ENCODE peak calls at places on chromosomes 16 and 17, in five cellular contexts. H is fibroblast of pulmonary artery, N is A549, W is lower lobe of right lung, L is sigmoid colon. Y is an unnamed sample.
A peak's percentile ranks its signal among the peaks of the same experiment; 100 is the strongest.

GRCh38 chr16:55703003-55704001 is 47.5 kb downstream of the SLC6A2 start:
- DNase-seq in L (no peak), N (peak; percentile 70), W (no peak), H (peak; percentile 86), Y (peak; percentile 62)

GRCh38 chr16:11168386-11169065 is 87.5 kb downstream of the SOCS1 start:
- DNase-seq in H (no peak), W (no peak), L (no peak), N (no peak), Y (no peak)

GRCh38 chr17:46117117-46117516 is 76.1 kb downstream of the KANSL1 start:
- DNase-seq in W (no peak), H (no peak), L (no peak), N (no peak), Y (no peak)

GRCh38 chr16:75420987-75421819 is 12.1 kb downstream of the CFDP1 start:
- DNase-seq in W (peak; percentile 84), H (peak; percentile 76), L (peak; percentile 84), N (peak; percentile 45), Y (peak; percentile 55)

GRCh38 chr17:46191332-46192210 is 1.7 kb downstream of the KANSL1 start:
- DNase-seq in W (no peak), H (peak; percentile 41), L (no peak), N (peak; percentile 64), Y (peak; percentile 63)

GRCh38 chr17:41784207-41784744 is 2.2 kb downstream of the JUP start:
- DNase-seq in W (no peak), N (peak; percentile 92), L (no peak), H (peak; percentile 83), Y (peak; percentile 96)

GRCh38 chr17:76714822-76715461 is 4.2 kb upstream of the MXRA7 start:
- DNase-seq in H (peak; percentile 70), L (peak; percentile 80), W (peak; percentile 73), N (peak; percentile 57), Y (peak; percentile 67)

GRCh38 chr16:47777191-47777590 is 316.1 kb downstream of the PHKB start:
- DNase-seq in H (peak; percentile 72), N (no peak), W (no peak), L (no peak), Y (peak; percentile 47)

GRCh38 chr17:74148446-74148845 is 55.0 kb upstream of the RPL38 start:
- DNase-seq in H (no peak), W (no peak), N (no peak), L (no peak), Y (no peak)

GRCh38 chr17:4230142-4230541 is 33.6 kb downstream of the ANKFY1 start:
- DNase-seq in W (no peak), H (peak; percentile 99), N (peak; percentile 56), L (peak; percentile 91), Y (peak; percentile 90)

GRCh38 chr17:29041091-29041490 is 1.9 kb upstream of the PIPOX start:
- DNase-seq in N (no peak), W (no peak), L (no peak), H (no peak), Y (no peak)

GRCh38 chr17:55609737-55610201 is 98.5 kb upstream of the SMIM36 start:
- DNase-seq in W (no peak), N (no peak), H (peak; percentile 14), L (peak; percentile 81), Y (no peak)

GRCh38 chr17:41301204-41301790 is 1.4 kb downstream of the KRTAP29-1 start:
- DNase-seq in N (no peak), H (no peak), L (no peak), W (no peak), Y (peak; percentile 54)

GRCh38 chr17:64497565-64498035 is 746 bp upstream of the POLG2 start:
- DNase-seq in H (no peak), L (no peak), N (no peak), W (no peak), Y (no peak)

GRCh38 chr16:10466313-10466712 is 80.5 kb downstream of the ATF7IP2 start:
- DNase-seq in N (no peak), L (no peak), W (no peak), H (no peak), Y (no peak)

GRCh38 chr17:74190154-74190553 is 13.3 kb upstream of the RPL38 start:
- DNase-seq in W (no peak), L (no peak), H (peak; percentile 74), N (peak; percentile 73), Y (peak; percentile 53)

GRCh38 chr17:19755821-19756510 is 7.9 kb upstream of the ALDH3A1 start:
- DNase-seq in N (no peak), W (no peak), H (no peak), L (no peak), Y (no peak)

GRCh38 chr17:79843917-79844815 is 4.9 kb upstream of the CBX4 start:
- DNase-seq in W (peak; percentile 72), H (peak; percentile 70), L (peak; percentile 84), N (peak; percentile 75), Y (peak; percentile 47)

GRCh38 chr16:8676737-8677375 is 2.4 kb downstream of the ABAT start:
- DNase-seq in L (no peak), N (no peak), H (no peak), W (no peak), Y (no peak)

GRCh38 chr16:19599968-19600716 is 44.6 kb downstream of the VPS35L start:
- DNase-seq in H (no peak), W (no peak), N (no peak), L (no peak), Y (no peak)

GRCh38 chr17:65228287-65228686 is 91.1 kb downstream of the RGS9 start:
- DNase-seq in N (no peak), W (no peak), L (no peak), H (no peak), Y (no peak)

GRCh38 chr17:65514541-65514940 is 46.9 kb downstream of the AXIN2 start:
- DNase-seq in H (peak; percentile 11), W (no peak), N (no peak), L (peak; percentile 73), Y (peak; percentile 63)

GRCh38 chr16:77841275-77841640 is 52.9 kb downstream of the VAT1L start:
- DNase-seq in W (no peak), H (no peak), L (no peak), N (no peak), Y (no peak)

DNA sequence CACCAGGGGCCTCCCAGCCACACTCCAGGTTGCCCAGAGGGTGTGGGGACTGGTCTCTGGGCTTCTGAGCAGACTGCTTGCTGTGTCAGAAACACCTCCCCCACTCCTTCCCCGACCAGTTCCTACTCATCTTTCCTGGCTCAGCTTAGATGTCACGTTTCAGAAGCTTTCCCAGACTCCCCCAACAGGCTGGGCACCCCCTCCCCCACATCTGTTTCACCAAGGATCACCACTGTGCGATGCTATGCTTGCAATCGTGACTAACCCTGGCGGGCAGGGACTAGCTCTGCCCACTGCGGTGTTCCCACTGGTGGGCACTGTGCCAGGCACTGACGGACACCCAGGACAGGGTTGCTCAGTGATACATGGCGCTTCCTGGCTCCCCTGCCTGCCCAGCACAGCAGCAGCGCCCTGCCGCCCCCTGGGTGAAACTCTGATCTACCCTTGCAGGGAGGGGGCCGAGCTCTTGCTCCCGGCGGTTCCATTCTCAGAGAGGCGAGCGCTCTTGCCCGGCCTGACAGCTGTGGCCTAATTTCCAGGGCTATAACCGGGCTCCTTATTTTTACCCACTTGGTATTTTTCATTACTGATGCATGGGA is 29.4 kb upstream of the MTSS2 start:
- DNase-seq in N (peak; percentile 87), W (peak; percentile 75), H (peak; percentile 95), L (peak; percentile 98), Y (peak; percentile 99)
- TF ChIP-seq CTCF in N (no peak), W (no peak), H (peak; percentile 7), L (no peak), Y (no peak)

GRCh38 chr17:17120294-17120693 is 78.0 kb downstream of the MPRIP start:
- DNase-seq in N (no peak), H (no peak), L (no peak), W (no peak), Y (no peak)

GRCh38 chr17:17119533-17119932 is 77.3 kb downstream of the MPRIP start:
- DNase-seq in L (no peak), N (peak; percentile 34), H (peak; percentile 37), W (peak; percentile 49), Y (no peak)

GRCh38 chr17:17120716-17121115 is 78.5 kb downstream of the MPRIP start:
- DNase-seq in N (no peak), H (peak; percentile 25), L (no peak), W (no peak), Y (no peak)

GRCh38 chr17:17122781-17123483 is 80.7 kb downstream of the MPRIP start:
- DNase-seq in L (no peak), N (no peak), H (no peak), W (no peak), Y (no peak)

GRCh38 chr17:17121162-17121561 is 78.9 kb downstream of the MPRIP start:
- DNase-seq in L (no peak), H (no peak), N (peak; percentile 42), W (no peak), Y (no peak)
- TF ChIP-seq CTCF in L (no peak), H (no peak), N (no peak), W (no peak), Y (no peak)

DNA sequence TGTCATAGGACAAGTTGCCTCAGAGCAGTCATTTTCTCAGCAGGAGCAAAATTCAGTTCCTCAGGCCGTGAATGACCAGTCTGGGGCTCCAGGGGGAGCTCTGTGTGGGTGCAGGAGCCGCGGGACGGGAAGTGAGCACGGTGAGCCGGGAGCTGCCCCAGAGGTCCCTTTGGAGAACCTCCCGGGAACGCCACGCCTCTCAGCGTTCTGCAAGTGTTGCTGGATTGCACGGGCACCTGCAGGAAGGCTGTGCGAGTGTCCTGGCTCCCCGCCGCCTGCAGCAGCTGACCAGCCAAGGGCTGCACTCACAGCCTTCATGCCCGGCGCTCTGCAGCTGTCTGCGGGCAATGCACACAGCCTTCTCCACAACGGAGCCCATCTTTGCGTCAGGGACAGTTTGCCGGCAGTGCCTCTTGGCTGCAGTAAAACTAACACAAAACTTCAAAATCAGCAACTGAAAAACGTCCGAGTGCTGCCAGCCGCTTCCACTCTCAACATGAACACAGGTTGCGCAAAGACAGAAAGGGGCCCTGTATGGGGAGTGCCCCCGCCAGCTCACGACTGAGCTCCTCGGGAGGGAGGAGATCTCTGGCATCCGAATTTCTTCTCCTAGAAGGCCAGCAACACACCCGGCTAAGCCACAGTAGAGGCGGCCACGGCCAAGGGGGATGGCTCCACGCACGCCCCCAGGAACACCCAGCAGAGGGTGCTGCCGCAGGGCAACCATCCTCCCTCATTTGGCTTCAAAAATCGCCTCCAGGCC is 16.0 kb downstream of the NDUFAF8 start:
- DNase-seq in H (peak; percentile 79), N (peak; percentile 77), W (peak; percentile 95), L (peak; percentile 95), Y (peak; percentile 35)
- TF ChIP-seq CTCF in H (peak; percentile 69), N (peak; percentile 49), W (peak; percentile 65), L (peak; percentile 57), Y (peak; percentile 9)

GRCh38 chr16:85607796-85608514 is 5.2 kb upstream of the GSE1 start:
- DNase-seq in H (no peak), N (no peak), L (no peak), W (no peak), Y (no peak)

GRCh38 chr16:85605051-85605911 is 7.8 kb upstream of the GSE1 start:
- DNase-seq in W (no peak), L (no peak), N (no peak), H (no peak), Y (no peak)

GRCh38 chr16:85606920-85607319 is 6.2 kb upstream of the GSE1 start:
- DNase-seq in L (no peak), H (no peak), N (no peak), W (no peak), Y (no peak)

GRCh38 chr16:85607331-85607765 is 5.8 kb upstream of the GSE1 start:
- DNase-seq in H (no peak), L (no peak), N (no peak), W (no peak), Y (no peak)

GRCh38 chr16:85605912-85606841 is 6.9 kb upstream of the GSE1 start:
- DNase-seq in N (no peak), W (no peak), L (no peak), H (no peak), Y (no peak)
- TF ChIP-seq CTCF in N (no peak), W (no peak), L (no peak), H (no peak), Y (no peak)

GRCh38 chr16:69838417-69838990 is 76.4 kb downstream of the WWP2 start:
- DNase-seq in H (no peak), N (no peak), W (no peak), L (no peak), Y (no peak)
- TF ChIP-seq CTCF in H (no peak), N (no peak), W (no peak), L (no peak), Y (no peak)